ENCODE peak calls at places on chromosomes 3 and 15, in nine cellular contexts. G is tibial nerve, H is AG04450, S is fibroblast of mammary gland, O is heart right ventricle, I is AG04449, F is lower leg skin, E is lung, Y is DND-41. N is an unnamed sample.

GRCh38 chr3:46664188-46664970 is 29.1 kb downstream of the ALS2CL start:
- DNase-seq in G (no peak), H (no peak), S (no peak), O (peak; percentile 3), I (no peak), F (peak; percentile 11), E (no peak), Y (no peak), N (no peak)

GRCh38 chr3:61559108-61559731 is 2.2 kb upstream of the PTPRG start:
- DNase-seq in G (no peak), H (no peak), S (peak; percentile 35), O (no peak), I (no peak), F (no peak), E (no peak), Y (no peak), N (no peak)

GRCh38 chr15:48730506-48730905 is 80.4 kb downstream of the CEP152 start:
- DNase-seq in G (no peak), H (no peak), S (no peak), O (no peak), I (no peak), F (no peak), E (no peak), Y (no peak), N (no peak)

GRCh38 chr3:6854184-6854583 is 6.7 kb upstream of the GRM7 start:
- DNase-seq in G (no peak), H (no peak), S (no peak), O (no peak), I (no peak), F (no peak), E (no peak), Y (no peak), N (no peak)

GRCh38 chr15:69292826-69293420 is 5.8 kb upstream of the PAQR5 start:
- DNase-seq in G (no peak), H (no peak), S (no peak), O (no peak), I (no peak), F (no peak), E (no peak), Y (no peak), N (no peak)

GRCh38 chr3:11238057-11238456 is 34.1 kb upstream of the ATG7 start:
- DNase-seq in G (no peak), H (peak; percentile 73), S (peak; percentile 87), O (no peak), I (peak; percentile 89), F (no peak), E (no peak), Y (no peak), N (peak; percentile 11)

GRCh38 chr3:184656991-184657669 is 54.7 kb downstream of the MAGEF1 start:
- DNase-seq in G (no peak), H (peak; percentile 13), S (peak; percentile 85), O (no peak), I (peak; percentile 62), F (no peak), E (no peak), Y (no peak), N (peak; percentile 43)

GRCh38 chr3:12579919-12580318 is 23.0 kb downstream of the MKRN2 start:
- DNase-seq in G (no peak), H (no peak), S (peak; percentile 64), O (no peak), I (no peak), F (no peak), E (no peak), Y (no peak), N (no peak)

GRCh38 chr3:36219398-36219797 is 160.9 kb upstream of the STAC start:
- DNase-seq in G (no peak), H (no peak), S (peak; percentile 46), O (no peak), I (peak; percentile 33), F (no peak), E (no peak), Y (no peak), N (no peak)

GRCh38 chr3:191523099-191523498 is 62.1 kb downstream of the PYDC2 start:
- DNase-seq in G (no peak), H (no peak), S (no peak), O (no peak), I (no peak), F (no peak), E (no peak), Y (no peak), N (no peak)

GRCh38 chr15:90667063-90667754 is 49.9 kb upstream of the BLM start:
- DNase-seq in G (no peak), H (no peak), S (peak; percentile 34), O (no peak), I (no peak), F (no peak), E (no peak), Y (no peak), N (no peak)

GRCh38 chr3:23834082-23834870 is 28.5 kb downstream of the UBE2E1 start:
- DNase-seq in G (no peak), H (no peak), S (no peak), O (no peak), I (no peak), F (no peak), E (no peak), Y (no peak), N (no peak)

GRCh38 chr3:39038165-39038564 is 13.6 kb downstream of the SCN11A start:
- DNase-seq in G (no peak), H (no peak), S (peak; percentile 60), O (no peak), I (peak; percentile 84), F (no peak), E (no peak), Y (no peak), N (no peak)

GRCh38 chr15:73927003-73927475 is 777 bp downstream of the LOXL1 start:
- DNase-seq in G (no peak), H (no peak), S (no peak), O (peak; percentile 56), I (no peak), F (no peak), E (no peak), Y (no peak), N (no peak)

GRCh38 chr3:10160346-10160745 is 4.4 kb upstream of the IRAK2 start:
- DNase-seq in G (no peak), H (no peak), S (peak; percentile 89), O (no peak), I (no peak), F (no peak), E (no peak), Y (no peak), N (no peak)

GRCh38 chr3:37762698-37763097 is 99.0 kb upstream of the CTDSPL start:
- DNase-seq in G (no peak), H (no peak), S (peak; percentile 53), O (no peak), I (no peak), F (no peak), E (no peak), Y (no peak), N (no peak)

GRCh38 chr3:170307998-170308398 is 49.5 kb upstream of the SKIL start:
- DNase-seq in G (no peak), H (peak; percentile 23), S (peak; percentile 21), O (no peak), I (no peak), F (no peak), E (peak; percentile 58), Y (no peak), N (no peak)

GRCh38 chr3:46895204-46895660 is 17.7 kb downstream of the PTH1R start:
- DNase-seq in G (peak; percentile 82), H (no peak), S (peak; percentile 41), O (peak; percentile 75), I (no peak), F (peak; percentile 46), E (peak; percentile 74), Y (peak; percentile 75), N (peak; percentile 55)

GRCh38 chr3:187973977-187974856 is 179.7 kb upstream of the LPP start:
- DNase-seq in G (no peak), H (no peak), S (no peak), O (no peak), I (no peak), F (no peak), E (no peak), Y (peak; percentile 64), N (no peak)
- TF ChIP-seq CTCF in G (no peak), H (no peak), S (no peak), O (no peak), I (no peak), F (no peak), E (no peak), Y (no peak), N (no peak)

DNA sequence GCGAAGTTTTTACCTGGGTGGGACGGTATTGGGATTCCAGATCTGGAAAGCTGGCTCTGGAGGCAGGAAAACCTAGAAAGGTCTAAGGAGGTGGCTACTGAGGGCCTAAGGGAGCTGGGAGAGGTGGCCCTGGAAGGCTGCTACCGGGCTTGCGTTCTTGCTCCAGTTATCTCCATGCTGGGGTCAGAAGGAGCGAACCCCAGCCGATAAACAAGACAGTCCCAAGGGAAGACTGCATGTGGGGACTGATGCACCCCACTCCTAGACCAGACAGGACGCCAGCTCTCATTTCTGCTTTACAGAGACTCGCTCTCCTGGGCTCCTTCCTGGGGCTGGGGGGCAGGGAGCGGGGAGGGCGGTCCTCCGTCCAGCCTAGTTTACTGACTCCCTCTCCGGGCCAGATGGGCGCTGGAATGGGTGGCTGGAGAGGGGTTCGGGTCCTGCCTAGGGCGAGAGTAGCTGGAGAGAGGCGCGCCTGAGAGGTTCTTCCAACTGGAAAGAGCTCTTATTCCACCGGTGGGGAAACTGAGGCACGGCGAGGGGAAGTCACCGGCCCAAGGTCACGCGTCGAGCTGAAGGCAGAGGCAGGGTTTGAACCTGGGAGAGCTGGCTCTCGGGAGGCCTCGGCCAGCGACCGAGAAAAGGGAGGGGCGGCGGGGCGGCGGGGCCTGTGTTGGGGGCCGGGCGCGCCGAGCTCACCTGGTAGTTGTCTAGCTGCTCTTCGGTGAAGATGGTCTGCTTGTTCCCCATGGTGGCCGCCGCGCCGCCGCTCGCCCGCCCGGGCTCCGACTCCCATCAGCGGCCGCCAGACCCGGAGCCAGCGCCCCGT is 565 bp downstream of the CIB2 start:
- DNase-seq in G (no peak), H (no peak), S (no peak), O (no peak), I (no peak), F (no peak), E (no peak), Y (no peak), N (no peak)
- H3K4me3 ChIP-seq in G (peak overlapping the region; percentile 20), H (peak overlapping the region; percentile 74), S (peak overlapping the region; percentile 10), O (peak overlapping the region; percentile 71), I (peak overlapping the region; percentile 76), F (no peak overlapping the region), E (peak overlapping the region; percentile 58), Y (no peak overlapping the region), N (peak overlapping the region; percentile 87)

DNA sequence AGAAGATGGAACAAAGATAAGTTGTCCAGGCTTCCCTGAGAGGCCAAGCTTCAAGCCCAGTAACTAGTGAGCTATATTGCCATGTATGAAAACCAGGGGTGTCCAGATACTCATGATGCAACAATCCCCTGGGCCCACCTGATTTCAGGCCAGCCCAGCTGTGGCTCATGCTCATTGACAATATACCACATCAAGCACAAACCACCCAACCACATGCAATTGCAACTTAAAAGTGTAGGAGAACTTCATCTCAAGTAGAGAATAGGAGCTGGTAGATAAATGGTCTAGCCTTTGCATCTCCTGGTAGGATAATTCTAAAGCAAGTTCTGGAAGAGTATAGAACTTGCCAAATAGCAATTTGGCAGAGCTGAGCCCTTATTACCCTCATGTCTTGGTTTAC is 561.3 kb downstream of the IGSF11 start:
- DNase-seq in G (no peak), H (no peak), S (no peak), O (no peak), I (no peak), F (no peak), E (no peak), Y (peak; percentile 22), N (no peak)
- TF ChIP-seq CTCF in G (no peak), H (no peak), S (no peak), O (no peak), I (no peak), F (no peak), E (no peak), Y (no peak), N (no peak)

GRCh38 chr3:194730369-194730768 is 44.7 kb downstream of the FAM43A start:
- DNase-seq in G (no peak), H (no peak), S (no peak), O (no peak), I (no peak), F (peak; percentile 59), E (peak; percentile 66), Y (no peak), N (no peak)
- H3K4me3 ChIP-seq in G (no peak overlapping the region), H (no peak overlapping the region), S (no peak overlapping the region), O (no peak overlapping the region), I (no peak overlapping the region), F (no peak overlapping the region), E (no peak overlapping the region), Y (no peak overlapping the region), N (no peak overlapping the region)

N was measured in GM06990.